ENCODE peak calls at places on chromosomes 11 and 22, in five cellular contexts. C, V, X, D and P are unnamed samples.

GRCh38 chr11:76807206-76807875 is 24.2 kb downstream of the TSKU start:
- DNase-seq in C (peak), V (peak), X (peak), D (peak), P (peak)

GRCh38 chr11:5624489-5625278 is at the start of gene TRIM34:
- DNase-seq in C (peak), V (peak), X (no peak), D (peak), P (peak)

GRCh38 chr22:28904211-28904808 is 20.9 kb downstream of the ZNRF3 start:
- DNase-seq in C (no peak), V (peak), X (no peak), D (peak), P (no peak)

GRCh38 chr22:43439368-43440102 is 27.7 kb downstream of the MPPED1 start:
- DNase-seq in C (no peak), V (no peak), X (no peak), D (no peak), P (no peak)

GRCh38 chr11:117502285-117502856 is 174.7 kb downstream of the CEP164 start:
- DNase-seq in C (no peak), V (no peak), X (no peak), D (no peak), P (peak)

GRCh38 chr11:30919389-30920172 is 333.4 kb upstream of the MPPED2 start:
- DNase-seq in C (no peak), V (peak), X (no peak), D (peak), P (no peak)

GRCh38 chr22:39954584-39955055 is 5.6 kb upstream of the TMA7B start:
- DNase-seq in C (no peak), V (peak), X (no peak), D (peak), P (no peak)

GRCh38 chr22:48881326-48881980 is 946.2 kb downstream of the BRD1 start:
- DNase-seq in C (no peak), V (no peak), X (no peak), D (no peak), P (no peak)

GRCh38 chr11:104142701-104143100 is 21.2 kb downstream of the PDGFD start:
- DNase-seq in C (no peak), V (no peak), X (no peak), D (no peak), P (no peak)

GRCh38 chr22:47865626-47866025 is 1103.2 kb downstream of the TBC1D22A start:
- DNase-seq in C (no peak), V (no peak), X (no peak), D (no peak), P (no peak)